ENCODE peak calls at places on chromosomes 4 and X, in seven cellular contexts. One of them, this sample, is unnamed. For H3K36me3, the result is how much of the 10 kb centered on the place peaks cover.

GRCh38 chr4:8402640-8403039 is 37.9 kb downstream of the ACOX3 start:
- DNase-seq in HCT116: no peak
- DNase-seq in GM23338: no peak
- DNase-seq in neural progenitor cell: no peak
- DNase-seq in mammary epithelial cell: no peak
- DNase-seq in fibroblast of lung: no peak
- DNase-seq in GM12878: no peak
- DNase-seq in this sample: no peak

GRCh38 chr4:10524196-10524833 is 67.1 kb upstream of the ZNF518B start:
- DNase-seq in HCT116: no peak
- DNase-seq in GM23338: no peak
- DNase-seq in neural progenitor cell: no peak
- DNase-seq in mammary epithelial cell: peak
- DNase-seq in fibroblast of lung: no peak
- DNase-seq in GM12878: no peak
- DNase-seq in this sample: no peak

GRCh38 chr4:117417856-117418255 is 332.5 kb upstream of the TRAM1L1 start:
- DNase-seq in HCT116: no peak
- DNase-seq in GM23338: no peak
- DNase-seq in neural progenitor cell: no peak
- DNase-seq in mammary epithelial cell: peak
- DNase-seq in fibroblast of lung: peak
- DNase-seq in GM12878: no peak
- DNase-seq in this sample: no peak

GRCh38 chr4:83546796-83547195 is 10.9 kb downstream of the GPAT3 start:
- DNase-seq in HCT116: no peak
- DNase-seq in GM23338: no peak
- DNase-seq in neural progenitor cell: no peak
- DNase-seq in mammary epithelial cell: no peak
- DNase-seq in fibroblast of lung: no peak
- DNase-seq in GM12878: no peak
- DNase-seq in this sample: no peak

GRCh38 chr4:176745902-176746301 is 46.8 kb downstream of the VEGFC start:
- DNase-seq in HCT116: no peak
- DNase-seq in GM23338: no peak
- DNase-seq in neural progenitor cell: no peak
- DNase-seq in mammary epithelial cell: peak
- DNase-seq in fibroblast of lung: peak
- DNase-seq in GM12878: no peak
- DNase-seq in this sample: no peak

GRCh38 chrX:103889216-103889615 is 57.2 kb upstream of the RAB9B start:
- DNase-seq in HCT116: no peak
- DNase-seq in GM23338: no peak
- DNase-seq in neural progenitor cell: no peak
- DNase-seq in mammary epithelial cell: no peak
- DNase-seq in fibroblast of lung: peak
- DNase-seq in GM12878: no peak
- DNase-seq in this sample: no peak

GRCh38 chr4:104064650-104065577 is 345.1 kb upstream of the TACR3 start:
- DNase-seq in HCT116: peak
- DNase-seq in GM23338: peak
- DNase-seq in neural progenitor cell: peak
- DNase-seq in mammary epithelial cell: peak
- DNase-seq in fibroblast of lung: peak
- DNase-seq in GM12878: peak
- DNase-seq in this sample: peak

GRCh38 chr4:7160439-7160838 is 31.9 kb upstream of the SORCS2 start:
- DNase-seq in HCT116: no peak
- DNase-seq in GM23338: no peak
- DNase-seq in neural progenitor cell: no peak
- DNase-seq in mammary epithelial cell: no peak
- DNase-seq in fibroblast of lung: no peak
- DNase-seq in GM12878: no peak
- DNase-seq in this sample: no peak

GRCh38 chrX:25022499-25023325 is 6.9 kb upstream of the ARX start:
- DNase-seq in HCT116: no peak
- DNase-seq in GM23338: peak
- DNase-seq in neural progenitor cell: peak
- DNase-seq in mammary epithelial cell: no peak
- DNase-seq in fibroblast of lung: no peak
- DNase-seq in GM12878: no peak
- DNase-seq in this sample: no peak

GRCh38 chrX:148620023-148620422 is 119.6 kb downstream of the AFF2 start:
- DNase-seq in HCT116: no peak
- DNase-seq in GM23338: no peak
- DNase-seq in neural progenitor cell: no peak
- DNase-seq in mammary epithelial cell: peak
- DNase-seq in fibroblast of lung: peak
- DNase-seq in GM12878: no peak
- DNase-seq in this sample: no peak

GRCh38 chr4:54498661-54499111 is 159.1 kb upstream of the KIT start:
- DNase-seq in HCT116: no peak
- DNase-seq in GM23338: peak
- DNase-seq in neural progenitor cell: peak
- DNase-seq in mammary epithelial cell: peak
- DNase-seq in fibroblast of lung: peak
- DNase-seq in GM12878: no peak
- DNase-seq in this sample: no peak

GRCh38 chr4:154467886-154468285 is 23.7 kb downstream of the DCHS2 start:
- DNase-seq in HCT116: no peak
- DNase-seq in GM23338: no peak
- DNase-seq in neural progenitor cell: no peak
- DNase-seq in mammary epithelial cell: peak
- DNase-seq in fibroblast of lung: peak
- DNase-seq in GM12878: no peak
- DNase-seq in this sample: no peak

GRCh38 chr4:180827193-180827592 is 1416.0 kb upstream of the TENM3 start:
- DNase-seq in HCT116: no peak
- DNase-seq in GM23338: peak
- DNase-seq in neural progenitor cell: no peak
- DNase-seq in mammary epithelial cell: no peak
- DNase-seq in fibroblast of lung: peak
- DNase-seq in GM12878: no peak
- DNase-seq in this sample: no peak

GRCh38 chr4:48403779-48404178 is 62.5 kb downstream of the SLAIN2 start:
- DNase-seq in HCT116: no peak
- DNase-seq in GM23338: no peak
- DNase-seq in neural progenitor cell: no peak
- DNase-seq in mammary epithelial cell: no peak
- DNase-seq in fibroblast of lung: no peak
- DNase-seq in GM12878: no peak
- DNase-seq in this sample: no peak

GRCh38 chr4:40840985-40841571 is 91.3 kb downstream of the NSUN7 start:
- DNase-seq in HCT116: peak
- DNase-seq in GM23338: peak
- DNase-seq in neural progenitor cell: peak
- DNase-seq in mammary epithelial cell: peak
- DNase-seq in fibroblast of lung: peak
- DNase-seq in GM12878: peak
- DNase-seq in this sample: peak

GRCh38 chrX:34810364-34810763 is 132.2 kb upstream of the FAM47B start:
- DNase-seq in HCT116: no peak
- DNase-seq in GM23338: no peak
- DNase-seq in neural progenitor cell: no peak
- DNase-seq in mammary epithelial cell: peak
- DNase-seq in fibroblast of lung: peak
- DNase-seq in GM12878: no peak
- DNase-seq in this sample: no peak

GRCh38 chr4:183200453-183200852 is 101.4 kb downstream of the WWC2 start:
- DNase-seq in HCT116: no peak
- DNase-seq in GM23338: no peak
- DNase-seq in neural progenitor cell: peak
- DNase-seq in mammary epithelial cell: peak
- DNase-seq in fibroblast of lung: peak
- DNase-seq in GM12878: no peak
- DNase-seq in this sample: no peak

GRCh38 chrX:140502491-140503229 is 2.2 kb downstream of the SOX3 start:
- DNase-seq in HCT116: no peak
- DNase-seq in GM23338: no peak
- DNase-seq in neural progenitor cell: peak
- DNase-seq in mammary epithelial cell: no peak
- DNase-seq in fibroblast of lung: no peak
- DNase-seq in GM12878: no peak
- DNase-seq in this sample: no peak

GRCh38 chrX:140501321-140501720 is 3.5 kb downstream of the SOX3 start:
- DNase-seq in HCT116: no peak
- DNase-seq in GM23338: peak
- DNase-seq in neural progenitor cell: peak
- DNase-seq in mammary epithelial cell: no peak
- DNase-seq in fibroblast of lung: no peak
- DNase-seq in GM12878: no peak
- DNase-seq in this sample: no peak

GRCh38 chrX:140501940-140502468 is 2.9 kb downstream of the SOX3 start:
- DNase-seq in HCT116: no peak
- DNase-seq in GM23338: peak
- DNase-seq in neural progenitor cell: peak
- DNase-seq in mammary epithelial cell: no peak
- DNase-seq in fibroblast of lung: no peak
- DNase-seq in GM12878: no peak
- DNase-seq in this sample: no peak

GRCh38 chrX:140503230-140503585 is 1.7 kb downstream of the SOX3 start:
- DNase-seq in HCT116: no peak
- DNase-seq in GM23338: no peak
- DNase-seq in neural progenitor cell: peak
- DNase-seq in mammary epithelial cell: no peak
- DNase-seq in fibroblast of lung: no peak
- DNase-seq in GM12878: no peak
- DNase-seq in this sample: no peak

DNA sequence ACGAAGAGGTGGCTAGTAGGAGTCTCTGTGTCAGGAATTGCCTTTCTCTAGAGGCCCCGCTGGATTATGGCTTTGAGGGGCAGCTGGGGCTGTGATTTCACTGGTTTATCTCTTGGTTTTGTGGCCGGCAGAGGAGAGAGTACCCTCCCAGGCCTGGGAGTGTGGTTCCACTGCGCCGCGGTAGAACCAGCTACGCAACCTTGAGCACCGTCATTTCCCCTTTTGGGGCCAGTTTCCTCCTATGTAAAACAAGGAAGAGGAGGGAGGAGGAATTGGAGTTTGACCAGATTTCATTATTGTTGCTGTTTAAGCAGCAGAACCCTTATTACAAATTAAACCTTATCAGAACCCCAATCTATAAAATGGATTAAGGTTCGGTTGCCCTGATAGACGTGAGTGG is 4.4 kb downstream of the SOX3 start:
- DNase-seq in HCT116: no peak
- DNase-seq in GM23338: no peak
- DNase-seq in neural progenitor cell: peak
- DNase-seq in mammary epithelial cell: no peak
- DNase-seq in fibroblast of lung: no peak
- DNase-seq in GM12878: no peak
- DNase-seq in this sample: no peak
- TF ChIP-seq EZH2 in HCT116: no peak
- TF ChIP-seq EZH2 in GM23338: no peak
- TF ChIP-seq EZH2 in neural progenitor cell: no peak
- TF ChIP-seq EZH2 in mammary epithelial cell: no peak
- TF ChIP-seq EZH2 in fibroblast of lung: no peak
- TF ChIP-seq EZH2 in GM12878: no peak
- TF ChIP-seq EZH2 in this sample: no peak

DNA sequence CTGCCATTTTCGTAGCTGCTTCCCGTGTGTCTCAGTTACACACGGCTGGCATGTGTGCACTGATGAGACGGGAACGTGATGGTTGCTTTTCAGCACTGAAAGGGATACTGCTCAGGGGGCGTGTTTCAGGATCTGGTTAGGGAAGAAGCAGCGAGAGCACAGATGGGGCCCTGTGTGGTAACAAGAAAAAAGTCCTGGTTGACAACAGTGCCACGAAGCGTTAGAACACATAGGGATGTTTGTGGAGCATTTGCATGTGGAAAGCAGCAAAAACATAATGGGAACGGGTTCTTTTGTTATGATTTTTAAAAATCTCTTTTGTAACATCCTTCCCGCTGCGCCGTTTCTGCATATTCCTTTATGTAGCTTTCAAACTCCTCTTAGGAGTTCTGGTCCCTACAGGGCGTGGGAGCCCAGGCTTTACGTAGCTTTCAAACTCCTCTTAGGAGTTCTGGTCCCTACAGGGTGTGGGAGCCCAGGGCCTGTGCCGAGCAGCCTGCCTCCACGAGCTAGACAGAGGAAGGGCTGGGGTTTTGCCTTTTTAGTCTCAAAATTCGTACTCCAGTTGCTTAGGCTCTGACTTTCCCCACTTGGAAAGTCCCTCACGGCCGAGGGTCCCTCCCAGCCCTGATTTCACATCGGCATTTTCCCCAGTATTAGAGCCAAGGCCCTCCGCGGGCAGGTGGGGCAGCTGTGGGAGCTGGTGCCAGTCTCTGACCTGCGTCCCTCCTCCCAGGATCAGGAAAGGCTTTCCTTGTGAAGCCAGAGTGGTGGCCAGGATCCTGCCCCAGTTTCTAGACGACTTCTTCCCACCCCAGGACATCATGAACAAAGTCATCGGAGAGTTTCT is 11.0 kb upstream of the MSANTD1 start:
- DNase-seq in HCT116: no peak
- DNase-seq in GM23338: peak
- DNase-seq in neural progenitor cell: peak
- DNase-seq in mammary epithelial cell: no peak
- DNase-seq in fibroblast of lung: no peak
- DNase-seq in GM12878: no peak
- DNase-seq in this sample: no peak
- H3K36me3 ChIP-seq in HCT116: under half
- H3K36me3 ChIP-seq in GM23338: under half
- H3K36me3 ChIP-seq in neural progenitor cell: under half
- H3K36me3 ChIP-seq in mammary epithelial cell: under half
- H3K36me3 ChIP-seq in fibroblast of lung: under half
- H3K36me3 ChIP-seq in GM12878: under half
- H3K36me3 ChIP-seq in this sample: under half

DNA sequence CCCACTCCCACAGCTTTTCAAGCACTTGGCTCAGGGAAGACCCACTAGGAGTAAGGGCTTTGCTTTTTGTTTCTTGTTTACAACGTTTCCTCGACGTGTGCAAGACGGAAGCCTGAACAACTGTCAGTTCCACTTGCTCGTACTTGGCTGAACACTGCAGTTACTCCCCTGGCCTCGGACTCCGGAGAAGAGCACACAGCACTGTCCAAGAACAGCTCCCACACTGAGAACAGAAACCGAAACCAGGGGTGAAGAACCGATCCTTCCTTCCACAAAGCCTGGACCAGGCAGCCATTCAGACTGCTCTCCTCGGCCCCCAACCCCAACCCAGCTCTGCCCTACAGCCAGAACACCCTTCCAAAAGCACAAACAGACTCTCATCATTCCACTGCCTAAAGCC is 25.5 kb downstream of the IRF2 start:
- DNase-seq in HCT116: no peak
- DNase-seq in GM23338: no peak
- DNase-seq in neural progenitor cell: peak
- DNase-seq in mammary epithelial cell: peak
- DNase-seq in fibroblast of lung: peak
- DNase-seq in GM12878: no peak
- DNase-seq in this sample: no peak
- H3K27ac ChIP-seq in HCT116: no peak
- H3K27ac ChIP-seq in GM23338: peak
- H3K27ac ChIP-seq in neural progenitor cell: no peak
- H3K27ac ChIP-seq in mammary epithelial cell: peak
- H3K27ac ChIP-seq in fibroblast of lung: peak
- H3K27ac ChIP-seq in GM12878: peak
- H3K27ac ChIP-seq in this sample: no peak

DNA sequence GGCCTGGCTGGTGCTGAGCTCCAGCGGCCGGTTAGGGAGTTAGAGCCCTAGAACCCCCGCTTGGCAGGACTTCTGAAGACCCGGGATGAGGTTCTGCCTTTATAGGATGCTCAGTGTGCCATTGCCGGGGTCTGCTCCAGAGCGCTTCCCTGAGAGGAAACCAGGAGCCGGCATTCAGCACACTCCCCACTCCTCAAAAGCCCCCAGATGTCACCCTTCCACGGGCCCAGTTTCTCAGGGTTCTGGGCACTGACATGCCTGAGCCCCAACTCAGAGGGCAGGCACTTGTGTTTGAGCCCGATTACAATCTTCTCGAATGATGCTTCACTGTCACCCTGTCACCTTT is 6.5 kb downstream of the NKX3-2 start:
- DNase-seq in HCT116: no peak
- DNase-seq in GM23338: peak
- DNase-seq in neural progenitor cell: no peak
- DNase-seq in mammary epithelial cell: no peak
- DNase-seq in fibroblast of lung: no peak
- DNase-seq in GM12878: no peak
- DNase-seq in this sample: no peak
- TF ChIP-seq EZH2 in HCT116: no peak
- TF ChIP-seq EZH2 in GM23338: peak
- TF ChIP-seq EZH2 in neural progenitor cell: no peak
- TF ChIP-seq EZH2 in mammary epithelial cell: no peak
- TF ChIP-seq EZH2 in fibroblast of lung: no peak
- TF ChIP-seq EZH2 in GM12878: no peak
- TF ChIP-seq EZH2 in this sample: no peak